ENCODE peak calls at places on chromosomes 5 and 9, in five cellular contexts. One of them, this sample, is unnamed.

GRCh38 chr5:44388504-44389409 is 463 bp downstream of the FGF10 start:
- DNase-seq in NCI-H1694 treated with DMSO at 0.1 percent for 48 hours: no peak
- DNase-seq in EL: no peak
- DNase-seq in A172: peak
- DNase-seq in spleen: no peak
- DNase-seq in this sample: peak

GRCh38 chr9:84869091-84869490 is 199.6 kb downstream of the NTRK2 start:
- DNase-seq in A172: no peak
- DNase-seq in NCI-H1694 treated with DMSO at 0.1 percent for 48 hours: no peak
- DNase-seq in spleen: no peak
- DNase-seq in EL: no peak
- DNase-seq in this sample: no peak

GRCh38 chr5:56507348-56507930 is 274.3 kb upstream of the ANKRD55 start:
- DNase-seq in EL: no peak
- DNase-seq in spleen: no peak
- DNase-seq in NCI-H1694 treated with DMSO at 0.1 percent for 48 hours: no peak
- DNase-seq in A172: no peak
- DNase-seq in this sample: no peak

GRCh38 chr9:94625835-94626234 is 13.5 kb downstream of the FBP1 start:
- DNase-seq in NCI-H1694 treated with DMSO at 0.1 percent for 48 hours: no peak
- DNase-seq in spleen: no peak
- DNase-seq in A172: no peak
- DNase-seq in EL: no peak
- DNase-seq in this sample: no peak

GRCh38 chr5:151186538-151186937 is 29.0 kb upstream of the ANXA6 start:
- DNase-seq in A172: no peak
- DNase-seq in EL: no peak
- DNase-seq in spleen: no peak
- DNase-seq in NCI-H1694 treated with DMSO at 0.1 percent for 48 hours: no peak
- DNase-seq in this sample: peak

GRCh38 chr9:87498816-87499454 is 1.3 kb downstream of the DAPK1 start:
- DNase-seq in A172: no peak
- DNase-seq in EL: no peak
- DNase-seq in spleen: no peak
- DNase-seq in NCI-H1694 treated with DMSO at 0.1 percent for 48 hours: no peak
- DNase-seq in this sample: no peak

GRCh38 chr5:140780512-140780911 is 5.4 kb upstream of the PCDHA1 start:
- DNase-seq in A172: no peak
- DNase-seq in EL: no peak
- DNase-seq in spleen: no peak
- DNase-seq in NCI-H1694 treated with DMSO at 0.1 percent for 48 hours: no peak
- DNase-seq in this sample: no peak

GRCh38 chr9:98772364-98773155 is 23.8 kb downstream of the ANKS6 start:
- DNase-seq in spleen: no peak
- DNase-seq in EL: no peak
- DNase-seq in NCI-H1694 treated with DMSO at 0.1 percent for 48 hours: no peak
- DNase-seq in A172: no peak
- DNase-seq in this sample: no peak

GRCh38 chr5:148179234-148179824 is 11.0 kb downstream of the SPINK14 start:
- DNase-seq in A172: peak
- DNase-seq in spleen: no peak
- DNase-seq in EL: peak
- DNase-seq in NCI-H1694 treated with DMSO at 0.1 percent for 48 hours: peak
- DNase-seq in this sample: no peak

GRCh38 chr5:69493235-69493925 is 790 bp downstream of the OCLN start:
- DNase-seq in NCI-H1694 treated with DMSO at 0.1 percent for 48 hours: no peak
- DNase-seq in spleen: peak
- DNase-seq in A172: no peak
- DNase-seq in EL: peak
- DNase-seq in this sample: peak

GRCh38 chr5:171029401-171029800 is 167.6 kb downstream of the RANBP17 start:
- DNase-seq in EL: no peak
- DNase-seq in A172: no peak
- DNase-seq in spleen: no peak
- DNase-seq in NCI-H1694 treated with DMSO at 0.1 percent for 48 hours: no peak
- DNase-seq in this sample: no peak

GRCh38 chr9:35859310-35859994 is 10.7 kb downstream of the OR13J1 start:
- DNase-seq in NCI-H1694 treated with DMSO at 0.1 percent for 48 hours: no peak
- DNase-seq in spleen: no peak
- DNase-seq in A172: peak
- DNase-seq in EL: peak
- DNase-seq in this sample: no peak

GRCh38 chr5:1479581-1480188 is 34.4 kb upstream of the SLC6A3 start:
- DNase-seq in spleen: peak
- DNase-seq in NCI-H1694 treated with DMSO at 0.1 percent for 48 hours: peak
- DNase-seq in EL: no peak
- DNase-seq in A172: no peak
- DNase-seq in this sample: no peak